ENCODE peak calls at places on chromosomes 16 and 17, in four cellular contexts. C is fibroblast of the aortic adventitia, I is renal cortical epithelial cell, M is lower lobe of right lung. L is an unnamed sample.

GRCh38 chr17:41547921-41548843 is 20.1 kb upstream of the KRT19 start:
- DNase-seq in M (peak; percentile 67), C (peak; percentile 97), I (peak; percentile 98), L (peak; percentile 97)

GRCh38 chr16:22372882-22373661 is 1.3 kb downstream of the CDR2 start:
- DNase-seq in M (no peak), C (peak; percentile 33), I (no peak), L (no peak)

GRCh38 chr17:35523296-35523695 is 14.2 kb downstream of the SLFN12L start:
- DNase-seq in C (no peak), M (no peak), I (no peak), L (no peak)

GRCh38 chr17:27333410-27333980 is 39.6 kb downstream of the WSB1 start:
- DNase-seq in M (no peak), C (no peak), I (no peak), L (no peak)

GRCh38 chr17:68248199-68248825 is 469 bp downstream of the AMZ2 start:
- DNase-seq in I (peak; percentile 23), C (peak; percentile 85), M (no peak), L (peak; percentile 73)

GRCh38 chr17:50274142-50274944 is at the start of gene TMEM92:
- DNase-seq in M (peak; percentile 82), C (no peak), I (no peak), L (no peak)

GRCh38 chr17:31525801-31526549 is 134.5 kb downstream of the RAB11FIP4 start:
- DNase-seq in I (no peak), M (no peak), C (no peak), L (no peak)

GRCh38 chr17:7146115-7146514 is 31.5 kb upstream of the ASGR2 start:
- DNase-seq in C (peak; percentile 13), M (no peak), I (no peak), L (no peak)

GRCh38 chr17:75773808-75774470 is 8.9 kb upstream of the GALK1 start:
- DNase-seq in M (no peak), C (no peak), I (no peak), L (no peak)

GRCh38 chr17:78840780-78841611 is at the start of gene USP36:
- DNase-seq in M (peak; percentile 100), C (peak; percentile 99), I (peak; percentile 95), L (peak; percentile 100)

GRCh38 chr17:55709984-55710383 is 12.7 kb downstream of the TMEM100 start:
- DNase-seq in M (no peak), C (peak; percentile 15), I (no peak), L (no peak)

GRCh38 chr16:84569382-84569987 is 48.4 kb downstream of the COTL1 start:
- DNase-seq in C (peak; percentile 32), I (peak; percentile 11), M (no peak), L (peak; percentile 41)

GRCh38 chr17:12664894-12665262 is 812 bp upstream of the MYOCD start:
- DNase-seq in C (no peak), M (no peak), I (no peak), L (no peak)

GRCh38 chr17:21089933-21090888 is 36.6 kb upstream of the DHRS7B start:
- DNase-seq in C (no peak), M (no peak), I (no peak), L (no peak)

GRCh38 chr17:15404116-15404730 is 62.8 kb upstream of the TEKT3 start:
- DNase-seq in C (peak; percentile 66), I (no peak), M (no peak), L (peak; percentile 47)

GRCh38 chr17:29549169-29549935 is 17.5 kb downstream of the ABHD15 start:
- DNase-seq in M (no peak), C (peak; percentile 40), I (peak; percentile 73), L (peak; percentile 31)

GRCh38 chr17:31588034-31588433 is 196.6 kb downstream of the RAB11FIP4 start:
- DNase-seq in C (no peak), M (no peak), I (no peak), L (no peak)

L was measured in fibroblast of pulmonary artery.